ENCODE peak calls at places on chromosomes 12 and 14, in four cellular contexts. A is IMR-90, H is mesendoderm, R is H1. W is an unnamed sample.

GRCh38 chr14:102690509-102691286 is 86.6 kb upstream of the TRAF3 start:
- DNase-seq in R (no peak), H (no peak), A (no peak), W (no peak)

GRCh38 chr12:84676787-84677186 is 235.8 kb downstream of the SLC6A15 start:
- DNase-seq in R (no peak), H (no peak), A (no peak), W (no peak)

GRCh38 chr14:71380271-71380670 is 473.0 kb downstream of the PCNX1 start:
- DNase-seq in R (no peak), H (peak; percentile 93), A (peak; percentile 47), W (no peak)

GRCh38 chr12:7242176-7243101 is 53.0 kb downstream of the PEX5 start:
- DNase-seq in R (no peak), A (no peak), H (no peak), W (no peak)

GRCh38 chr14:30990766-30991165 is 34.7 kb upstream of the AP4S1 start:
- DNase-seq in A (peak; percentile 54), R (no peak), H (no peak), W (no peak)

GRCh38 chr14:59190372-59190771 is 1.9 kb downstream of the DAAM1 start:
- DNase-seq in H (peak; percentile 80), R (no peak), A (no peak), W (peak; percentile 73)

GRCh38 chr12:6533653-6534157 is 612 bp upstream of the GAPDH start:
- DNase-seq in R (peak; percentile 90), H (peak; percentile 97), A (peak; percentile 84), W (peak; percentile 94)

GRCh38 chr12:110935588-110935987 is 15.2 kb upstream of the MYL2 start:
- DNase-seq in H (no peak), A (no peak), R (peak; percentile 8), W (peak; percentile 9)

GRCh38 chr12:45130881-45131281 is 80.0 kb upstream of the DBX2 start:
- DNase-seq in A (peak; percentile 63), H (peak; percentile 82), R (peak; percentile 74), W (peak; percentile 70)

GRCh38 chr14:101601603-101602465 is 40.5 kb downstream of the DIO3 start:
- DNase-seq in A (no peak), R (no peak), H (no peak), W (no peak)

GRCh38 chr12:66823857-66824570 is 145.1 kb upstream of the GRIP1 start:
- DNase-seq in A (no peak), H (peak; percentile 59), R (no peak), W (no peak)

GRCh38 chr12:68450947-68451260 is 118.7 kb upstream of the MDM1 start:
- DNase-seq in H (no peak), R (no peak), A (no peak), W (no peak)

GRCh38 chr14:52023518-52023917 is 34.2 kb downstream of the RTRAF start:
- DNase-seq in R (no peak), H (no peak), A (peak; percentile 87), W (no peak)

GRCh38 chr12:32399373-32400113 is at the start of gene FGD4:
- DNase-seq in H (peak; percentile 96), R (peak; percentile 90), A (peak; percentile 56), W (peak; percentile 95)

GRCh38 chr12:60197589-60197988 is 601.8 kb downstream of the SLC16A7 start:
- DNase-seq in R (no peak), A (peak; percentile 77), H (no peak), W (no peak)

GRCh38 chr12:8819676-8819980 is 2.8 kb upstream of the A2ML1 start:
- DNase-seq in H (peak; percentile 80), R (no peak), A (peak; percentile 9), W (no peak)
- H2BK5ac ChIP-seq in H (no peak overlapping the region), R (peak overlapping the region; percentile 72), A (no peak overlapping the region), W (no peak overlapping the region)

DNA sequence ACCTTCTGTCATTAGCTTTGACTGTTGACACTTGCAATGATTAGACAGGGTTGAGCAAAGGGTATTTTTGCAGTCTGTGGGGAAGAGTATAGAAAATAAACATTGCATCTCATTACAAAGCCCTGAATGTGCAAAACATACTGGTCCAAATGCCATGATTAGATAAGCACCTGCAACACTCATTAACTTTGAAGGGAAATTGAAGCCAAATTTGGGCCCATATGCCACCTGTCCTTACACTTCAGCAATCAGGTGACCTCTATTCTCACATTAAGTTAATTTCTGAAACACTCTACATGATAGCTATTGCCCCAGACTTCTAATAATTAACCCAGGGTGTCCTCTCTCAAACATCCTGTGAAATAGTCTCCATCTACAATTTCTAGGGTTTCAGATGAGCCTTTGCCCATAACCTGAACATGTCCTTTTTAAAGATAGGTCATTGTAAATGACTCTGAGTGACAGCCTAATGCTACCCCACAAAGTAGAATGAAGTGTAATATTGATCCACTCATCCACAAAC is 155.9 kb upstream of the PLEKHG7 start:
- DNase-seq in H (no peak), A (no peak), R (no peak), W (no peak)
- H3K56ac ChIP-seq in H (no peak overlapping the region), A (no peak overlapping the region), R (no peak overlapping the region), W (no peak overlapping the region)

GRCh38 chr14:22822619-22823551 is 6.8 kb upstream of the MRPL52 start:
- DNase-seq in A (peak; percentile 86), R (peak; percentile 92), H (peak; percentile 99), W (peak; percentile 97)
- H2BK15ac ChIP-seq in A (peak overlapping the region; percentile 84), R (no peak overlapping the region), H (no peak overlapping the region), W (no peak overlapping the region)

GRCh38 chr14:97780804-97781203 is 983.6 kb downstream of the VRK1 start:
- DNase-seq in R (no peak), A (no peak), H (no peak), W (no peak)

GRCh38 chr14:97779140-97779539 is 982.0 kb downstream of the VRK1 start:
- DNase-seq in A (no peak), H (no peak), R (no peak), W (no peak)

GRCh38 chr14:97781961-97782360 is 984.8 kb downstream of the VRK1 start:
- DNase-seq in A (no peak), R (no peak), H (no peak), W (no peak)

GRCh38 chr14:97777622-97778021 is 980.4 kb downstream of the VRK1 start:
- DNase-seq in R (no peak), A (no peak), H (no peak), W (no peak)

GRCh38 chr14:97776890-97777564 is 979.8 kb downstream of the VRK1 start:
- DNase-seq in R (no peak), A (no peak), H (peak; percentile 13), W (no peak)
- H2BK5ac ChIP-seq in R (no peak overlapping the region), A (no peak overlapping the region), H (no peak overlapping the region), W (no peak overlapping the region)

GRCh38 chr14:69587389-69587788 is 12.7 kb upstream of the CCDC177 start:
- DNase-seq in R (no peak), A (no peak), H (no peak), W (no peak)
- H3K56ac ChIP-seq in R (no peak overlapping the region), A (no peak overlapping the region), H (no peak overlapping the region), W (no peak overlapping the region)

GRCh38 chr12:124306686-124307555 is 12.0 kb downstream of the RFLNA start:
- DNase-seq in R (no peak), A (no peak), H (no peak), W (no peak)
- H2BK15ac ChIP-seq in R (no peak overlapping the region), A (no peak overlapping the region), H (no peak overlapping the region), W (no peak overlapping the region)

W was measured in H9.